ENCODE peak calls at places on chromosomes 11 and 22, in six cellular contexts. U is HFFc6; G is activated CD4-positive, alpha-beta T cell treated with anti-CD3 and anti-CD28 coated beads for 24 hours; H is COR-L47; N is aorta; S is NCI-H460. K is an unnamed sample.

GRCh38 chr22:17477401-17477833 is 85.9 kb upstream of the SLC25A18 start:
- DNase-seq in U (no peak), G (no peak), H (peak), N (no peak), S (peak), K (no peak)

GRCh38 chr11:36265793-36266628 is 23.2 kb downstream of the COMMD9 start:
- DNase-seq in U (no peak), G (peak), H (peak), N (peak), S (peak), K (peak)

GRCh38 chr11:113626736-113627135 is 79.4 kb downstream of the TMPRSS5 start:
- DNase-seq in U (no peak), G (no peak), H (no peak), N (no peak), S (no peak), K (no peak)

GRCh38 chr11:11786771-11787170 is 55.0 kb upstream of the USP47 start:
- DNase-seq in U (peak), G (no peak), H (peak), N (no peak), S (peak), K (peak)

GRCh38 chr11:92152245-92152644 is 72.4 kb upstream of the FAT3 start:
- DNase-seq in U (no peak), G (no peak), H (no peak), N (no peak), S (no peak), K (no peak)

GRCh38 chr11:128763224-128763623 is 69.4 kb downstream of the FLI1 start:
- DNase-seq in U (no peak), G (no peak), H (no peak), N (no peak), S (no peak), K (peak)

GRCh38 chr22:38513063-38513462 is 7.0 kb upstream of the DDX17 start:
- DNase-seq in U (no peak), G (no peak), H (peak), N (no peak), S (no peak), K (no peak)

GRCh38 chr11:60169264-60169915 is 13.5 kb downstream of the MS4A6A start:
- DNase-seq in U (no peak), G (no peak), H (no peak), N (no peak), S (no peak), K (peak)

GRCh38 chr11:61832758-61833157 is 4.7 kb downstream of the FADS2 start:
- DNase-seq in U (no peak), G (no peak), H (no peak), N (no peak), S (no peak), K (no peak)

GRCh38 chr11:117915219-117915618 is 14.0 kb downstream of the TMPRSS13 start:
- DNase-seq in U (no peak), G (no peak), H (no peak), N (no peak), S (no peak), K (no peak)

GRCh38 chr11:105937738-105938137 is 84.3 kb downstream of the MSANTD4 start:
- DNase-seq in U (no peak), G (no peak), H (no peak), N (no peak), S (no peak), K (peak)

GRCh38 chr11:68297494-68297811 is 14.9 kb upstream of the LRP5 start:
- DNase-seq in U (no peak), G (no peak), H (no peak), N (no peak), S (no peak), K (no peak)

GRCh38 chr11:76796511-76797203 is 13.5 kb downstream of the TSKU start:
- DNase-seq in U (no peak), G (no peak), H (no peak), N (no peak), S (no peak), K (no peak)

GRCh38 chr11:17707833-17708232 is 11.5 kb upstream of the MYOD1 start:
- DNase-seq in U (no peak), G (no peak), H (no peak), N (no peak), S (no peak), K (no peak)

GRCh38 chr11:72848846-72849466 is 34.7 kb downstream of the ATG16L2 start:
- DNase-seq in U (peak), G (peak), H (peak), N (peak), S (peak), K (no peak)

GRCh38 chr11:110857885-110858555 is 145.8 kb upstream of the ARHGAP20 start:
- DNase-seq in U (peak), G (no peak), H (no peak), N (peak), S (no peak), K (peak)

GRCh38 chr22:22933807-22934542 is 46.4 kb downstream of the IGLL5 start:
- DNase-seq in U (no peak), G (no peak), H (no peak), N (peak), S (no peak), K (no peak)

GRCh38 chr22:22720724-22721261 is 76.4 kb downstream of the GGTLC2 start:
- DNase-seq in U (no peak), G (no peak), H (no peak), N (peak), S (no peak), K (no peak)

GRCh38 chr22:39360674-39361413 is 11.1 kb downstream of the SYNGR1 start:
- DNase-seq in U (no peak), G (no peak), H (no peak), N (no peak), S (no peak), K (no peak)

GRCh38 chr11:66547662-66548009 is 933 bp downstream of the ACTN3 start:
- DNase-seq in U (no peak), G (no peak), H (no peak), N (no peak), S (no peak), K (no peak)

GRCh38 chr11:109309153-109309552 is 112.8 kb upstream of the C11orf87 start:
- DNase-seq in U (no peak), G (no peak), H (peak), N (no peak), S (no peak), K (peak)

GRCh38 chr11:119236490-119236889 is 30.4 kb downstream of the CBL start:
- DNase-seq in U (peak), G (no peak), H (no peak), N (no peak), S (no peak), K (no peak)

GRCh38 chr11:93054881-93055280 is 85.4 kb downstream of the MTNR1B start:
- DNase-seq in U (peak), G (no peak), H (no peak), N (no peak), S (peak), K (peak)

GRCh38 chr11:74019860-74020259 is 11.0 kb upstream of the UCP3 start:
- DNase-seq in U (no peak), G (peak), H (no peak), N (no peak), S (no peak), K (no peak)

GRCh38 chr22:47796128-47796908 is 1033.9 kb downstream of the TBC1D22A start:
- DNase-seq in U (no peak), G (no peak), H (no peak), N (no peak), S (no peak), K (no peak)

GRCh38 chr11:43833657-43834073 is 47.0 kb upstream of the ALKBH3 start:
- DNase-seq in U (peak), G (no peak), H (peak), N (no peak), S (no peak), K (peak)

GRCh38 chr11:19084661-19085315 is 24.3 kb upstream of the MRGPRX2 start:
- DNase-seq in U (no peak), G (no peak), H (no peak), N (no peak), S (no peak), K (no peak)

GRCh38 chr11:93567406-93567819 is 24.2 kb upstream of the SMCO4 start:
- DNase-seq in U (peak), G (no peak), H (no peak), N (peak), S (no peak), K (peak)

GRCh38 chr11:43987384-43988039 is 45.1 kb downstream of the C11orf96 start:
- DNase-seq in U (peak), G (no peak), H (no peak), N (peak), S (no peak), K (peak)

GRCh38 chr11:61771995-61772455 is 19.6 kb downstream of the MYRF start:
- DNase-seq in U (no peak), G (no peak), H (no peak), N (no peak), S (no peak), K (no peak)

GRCh38 chr22:41949297-41949965 is 2.5 kb upstream of the CENPM start:
- DNase-seq in U (no peak), G (no peak), H (no peak), N (no peak), S (no peak), K (no peak)

GRCh38 chr11:129853508-129854228 is 38.0 kb downstream of the TMEM45B start:
- DNase-seq in U (no peak), G (no peak), H (peak), N (no peak), S (no peak), K (no peak)

GRCh38 chr22:41951898-41952474 is at the start of gene SMIM45:
- DNase-seq in U (no peak), G (no peak), H (peak), N (no peak), S (no peak), K (no peak)

GRCh38 chr11:8698917-8699441 is 16.4 kb downstream of the RPL27A start:
- DNase-seq in U (no peak), G (no peak), H (no peak), N (no peak), S (no peak), K (no peak)

GRCh38 chr11:68773521-68774187 is 22.3 kb upstream of the TESMIN start:
- DNase-seq in U (no peak), G (no peak), H (no peak), N (no peak), S (no peak), K (peak)